ENCODE peak calls at places on chromosomes 2 and 18, in eight cellular contexts. R, W, T, P, S, B, M and H are unnamed samples. For H3K36me3, the result is how much of the 10 kb centered on the place peaks cover.

GRCh38 chr2:61340242-61340641 is 130.6 kb downstream of the USP34 start:
- DNase-seq in R (no peak), W (no peak), T (no peak), P (no peak), S (no peak), B (no peak), M (no peak), H (no peak)

GRCh38 chr2:8822218-8822617 is 15.2 kb downstream of the KIDINS220 start:
- DNase-seq in R (no peak), W (peak), T (no peak), P (no peak), S (no peak), B (no peak), M (no peak), H (no peak)

GRCh38 chr2:42879913-42880737 is 87.7 kb upstream of the HAAO start:
- DNase-seq in R (peak), W (no peak), T (no peak), P (no peak), S (no peak), B (no peak), M (no peak), H (no peak)

GRCh38 chr2:73156539-73157124 is 43.9 kb upstream of the RAB11FIP5 start:
- DNase-seq in R (no peak), W (peak), T (no peak), P (no peak), S (peak), B (no peak), M (peak), H (peak)

GRCh38 chr18:44840053-44840826 is 159.6 kb downstream of the SETBP1 start:
- DNase-seq in R (no peak), W (no peak), T (peak), P (no peak), S (no peak), B (no peak), M (no peak), H (no peak)

GRCh38 chr2:10230499-10230898 is 72.2 kb upstream of the HPCAL1 start:
- DNase-seq in R (no peak), W (no peak), T (no peak), P (no peak), S (no peak), B (no peak), M (no peak), H (no peak)

GRCh38 chr18:55522011-55522410 is 66.0 kb downstream of the TCF4 start:
- DNase-seq in R (no peak), W (no peak), T (no peak), P (no peak), S (peak), B (peak), M (no peak), H (peak)

GRCh38 chr2:113962692-113963480 is 73.0 kb downstream of the ACTR3 start:
- DNase-seq in R (no peak), W (no peak), T (no peak), P (no peak), S (no peak), B (no peak), M (no peak), H (no peak)

GRCh38 chr2:105176429-105176828 is 65.1 kb upstream of the GPR45 start:
- DNase-seq in R (no peak), W (no peak), T (no peak), P (no peak), S (peak), B (no peak), M (no peak), H (no peak)

GRCh38 chr2:177799531-177799930 is 273.0 kb downstream of the PDE11A start:
- DNase-seq in R (no peak), W (peak), T (no peak), P (no peak), S (no peak), B (peak), M (no peak), H (peak)

GRCh38 chr18:72261562-72261961 is 282.6 kb downstream of the CBLN2 start:
- DNase-seq in R (no peak), W (no peak), T (no peak), P (no peak), S (no peak), B (no peak), M (no peak), H (peak)

GRCh38 chr2:189015378-189015777 is 41.2 kb downstream of the COL3A1 start:
- DNase-seq in R (no peak), W (no peak), T (no peak), P (no peak), S (no peak), B (no peak), M (no peak), H (no peak)

GRCh38 chr2:232348936-232349335 is 29.6 kb upstream of the ALPP start:
- DNase-seq in R (peak), W (no peak), T (no peak), P (no peak), S (peak), B (no peak), M (peak), H (peak)

GRCh38 chr2:160658851-160659250 is 165.2 kb upstream of the RBMS1 start:
- DNase-seq in R (no peak), W (no peak), T (no peak), P (no peak), S (no peak), B (no peak), M (no peak), H (no peak)

GRCh38 chr2:182761903-182762302 is 45.8 kb downstream of the DNAJC10 start:
- DNase-seq in R (no peak), W (no peak), T (no peak), P (no peak), S (no peak), B (no peak), M (no peak), H (no peak)

GRCh38 chr18:8424917-8425725 is 184.1 kb upstream of the RAB12 start:
- DNase-seq in R (no peak), W (peak), T (no peak), P (peak), S (no peak), B (no peak), M (no peak), H (no peak)

GRCh38 chr2:176147790-176148496 is 3.4 kb upstream of the HOXD4 start:
- DNase-seq in R (no peak), W (no peak), T (no peak), P (no peak), S (peak), B (no peak), M (peak), H (no peak)

GRCh38 chr2:17455343-17455742 is 62.9 kb downstream of the RAD51AP2 start:
- DNase-seq in R (no peak), W (no peak), T (no peak), P (no peak), S (no peak), B (no peak), M (no peak), H (no peak)

GRCh38 chr2:81650048-81650971 is 1345.8 kb upstream of the LRRTM1 start:
- DNase-seq in R (no peak), W (no peak), T (no peak), P (no peak), S (no peak), B (no peak), M (no peak), H (no peak)

GRCh38 chr2:24492283-24493272 is 1.5 kb downstream of the NCOA1 start:
- DNase-seq in R (no peak), W (no peak), T (peak), P (no peak), S (no peak), B (no peak), M (no peak), H (no peak)

GRCh38 chr2:134206573-134206972 is 47.3 kb upstream of the MGAT5 start:
- DNase-seq in R (no peak), W (no peak), T (no peak), P (no peak), S (no peak), B (no peak), M (no peak), H (no peak)

DNA sequence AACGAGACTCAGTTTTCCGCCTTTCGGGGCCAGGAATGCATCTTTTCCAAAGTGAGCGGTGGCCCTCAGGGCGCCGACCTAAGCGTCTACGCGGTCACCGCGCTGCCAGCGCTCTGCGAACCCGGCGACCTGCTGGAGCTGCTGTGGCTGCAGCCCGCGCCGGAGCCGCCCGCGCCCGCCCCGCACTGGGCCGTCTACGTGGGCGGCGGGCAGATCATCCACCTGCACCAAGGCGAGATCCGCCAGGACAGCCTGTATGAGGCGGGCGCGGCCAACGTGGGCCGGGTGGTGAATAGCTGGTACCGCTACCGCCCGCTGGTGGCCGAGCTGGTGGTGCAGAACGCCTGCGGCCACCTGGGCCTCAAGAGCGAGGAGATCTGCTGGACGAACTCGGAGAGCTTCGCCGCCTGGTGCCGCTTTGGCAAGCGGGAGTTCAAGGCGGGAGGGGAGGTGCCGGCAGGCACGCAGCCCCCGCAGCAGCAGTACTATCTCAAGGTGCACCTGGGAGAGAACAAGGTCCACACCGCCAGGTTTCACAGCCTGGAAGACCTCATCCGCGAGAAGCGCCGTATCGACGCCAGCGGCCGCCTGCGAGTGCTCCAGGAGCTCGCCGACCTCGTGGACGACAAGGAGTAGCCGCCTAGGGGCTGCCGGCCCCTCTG is 1.8 kb downstream of the LRATD1 start:
- DNase-seq in R (peak), W (peak), T (peak), P (no peak), S (peak), B (no peak), M (peak), H (peak)
- TF ChIP-seq CTCF in R (peak), W (peak), T (peak), P (peak), S (peak), B (no peak), M (peak), H (peak)

GRCh38 chr2:215380699-215381098 is 55.2 kb downstream of the FN1 start:
- DNase-seq in R (no peak), W (no peak), T (no peak), P (no peak), S (no peak), B (no peak), M (no peak), H (no peak)
- H3K4me3 ChIP-seq in R (no peak), W (no peak), T (no peak), P (no peak), S (no peak), B (no peak), M (no peak), H (no peak)

GRCh38 chr2:207082619-207083018 is 83.1 kb downstream of the KLF7 start:
- DNase-seq in R (no peak), W (peak), T (no peak), P (no peak), S (no peak), B (no peak), M (no peak), H (no peak)
- H3K36me3 ChIP-seq in R (half or more), W (under half), T (under half), P (under half), S (under half), B (under half), M (under half), H (under half)

GRCh38 chr2:234593636-234594035 is 96.8 kb upstream of the ARL4C start:
- DNase-seq in R (no peak), W (no peak), T (no peak), P (peak), S (no peak), B (no peak), M (no peak), H (no peak)

GRCh38 chr2:234587341-234588053 is 90.6 kb upstream of the ARL4C start:
- DNase-seq in R (no peak), W (no peak), T (no peak), P (no peak), S (no peak), B (no peak), M (no peak), H (no peak)

GRCh38 chr2:234592541-234592940 is 95.7 kb upstream of the ARL4C start:
- DNase-seq in R (no peak), W (no peak), T (no peak), P (no peak), S (no peak), B (no peak), M (no peak), H (no peak)

GRCh38 chr2:234588054-234588430 is 91.2 kb upstream of the ARL4C start:
- DNase-seq in R (no peak), W (no peak), T (no peak), P (no peak), S (no peak), B (no peak), M (no peak), H (no peak)

DNA sequence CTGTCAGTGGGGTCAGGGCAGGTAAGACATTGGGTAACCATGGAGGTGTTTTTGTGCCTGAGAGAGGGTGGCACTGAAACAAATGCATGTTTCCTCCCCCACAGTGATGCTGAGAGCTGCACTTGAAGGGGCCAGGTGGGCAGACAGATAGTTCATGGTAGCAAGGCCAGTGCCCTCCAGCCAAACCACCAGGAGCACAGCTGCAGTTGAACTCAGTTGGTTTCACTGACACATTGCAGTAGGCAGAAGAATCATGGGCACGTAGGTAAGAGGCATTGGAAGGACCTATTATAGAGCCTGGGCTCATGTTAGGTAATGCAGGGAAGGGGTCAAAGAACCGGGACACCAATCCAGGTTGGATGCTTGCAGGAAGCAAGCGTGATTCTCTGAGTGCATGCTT is 93.2 kb upstream of the ARL4C start:
- DNase-seq in R (no peak), W (no peak), T (no peak), P (no peak), S (no peak), B (no peak), M (no peak), H (no peak)
- TF ChIP-seq CTCF in R (no peak), W (no peak), T (no peak), P (no peak), S (no peak), B (no peak), M (no peak), H (no peak)

DNA sequence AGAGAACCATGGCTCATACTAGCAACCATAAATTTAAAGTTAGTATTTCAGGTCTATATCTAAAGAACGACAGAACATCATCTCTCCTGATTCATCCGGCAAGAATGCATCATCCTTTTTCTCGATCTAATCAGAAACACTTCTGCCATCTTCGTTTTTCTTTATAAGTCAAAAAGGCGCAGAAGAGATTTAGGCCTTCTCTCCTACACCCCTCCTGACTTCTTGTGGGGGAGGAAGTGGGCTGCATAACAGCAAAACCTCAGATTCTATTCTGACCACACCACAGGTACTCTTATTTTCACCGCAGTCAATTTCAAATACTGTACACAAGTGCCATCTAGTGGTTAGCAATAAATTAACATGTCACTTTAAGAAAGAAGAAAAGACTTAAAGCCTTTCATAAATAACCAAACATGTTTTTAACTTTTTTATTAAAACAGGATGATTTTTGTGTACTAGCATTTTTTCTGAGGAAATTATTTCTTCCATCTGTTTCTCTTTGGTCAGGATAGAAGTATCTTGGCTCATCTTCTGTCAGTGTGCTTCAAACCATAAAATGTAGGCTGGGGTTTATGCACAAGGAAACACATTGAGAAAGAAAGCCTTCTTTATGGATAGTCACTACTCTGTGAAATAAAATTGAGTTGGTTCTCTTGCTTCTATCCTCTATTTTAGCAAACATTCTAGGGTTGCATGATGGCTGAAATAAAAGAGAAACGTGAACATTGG is 48.3 kb upstream of the PIK3C3 start:
- DNase-seq in R (no peak), W (peak), T (no peak), P (peak), S (no peak), B (peak), M (no peak), H (no peak)
- H3K4me3 ChIP-seq in R (no peak), W (no peak), T (no peak), P (peak), S (no peak), B (no peak), M (no peak), H (no peak)

GRCh38 chr2:217837530-217837929 is 165.3 kb downstream of the TNS1 start:
- DNase-seq in R (no peak), W (no peak), T (no peak), P (no peak), S (no peak), B (no peak), M (no peak), H (no peak)

GRCh38 chr2:217840522-217840921 is 162.3 kb downstream of the TNS1 start:
- DNase-seq in R (no peak), W (no peak), T (no peak), P (no peak), S (no peak), B (no peak), M (peak), H (no peak)

GRCh38 chr2:217839750-217840107 is 163.1 kb downstream of the TNS1 start:
- DNase-seq in R (no peak), W (no peak), T (no peak), P (no peak), S (no peak), B (no peak), M (peak), H (no peak)

GRCh38 chr2:217838409-217838831 is 164.4 kb downstream of the TNS1 start:
- DNase-seq in R (no peak), W (no peak), T (no peak), P (no peak), S (no peak), B (no peak), M (peak), H (no peak)

DNA sequence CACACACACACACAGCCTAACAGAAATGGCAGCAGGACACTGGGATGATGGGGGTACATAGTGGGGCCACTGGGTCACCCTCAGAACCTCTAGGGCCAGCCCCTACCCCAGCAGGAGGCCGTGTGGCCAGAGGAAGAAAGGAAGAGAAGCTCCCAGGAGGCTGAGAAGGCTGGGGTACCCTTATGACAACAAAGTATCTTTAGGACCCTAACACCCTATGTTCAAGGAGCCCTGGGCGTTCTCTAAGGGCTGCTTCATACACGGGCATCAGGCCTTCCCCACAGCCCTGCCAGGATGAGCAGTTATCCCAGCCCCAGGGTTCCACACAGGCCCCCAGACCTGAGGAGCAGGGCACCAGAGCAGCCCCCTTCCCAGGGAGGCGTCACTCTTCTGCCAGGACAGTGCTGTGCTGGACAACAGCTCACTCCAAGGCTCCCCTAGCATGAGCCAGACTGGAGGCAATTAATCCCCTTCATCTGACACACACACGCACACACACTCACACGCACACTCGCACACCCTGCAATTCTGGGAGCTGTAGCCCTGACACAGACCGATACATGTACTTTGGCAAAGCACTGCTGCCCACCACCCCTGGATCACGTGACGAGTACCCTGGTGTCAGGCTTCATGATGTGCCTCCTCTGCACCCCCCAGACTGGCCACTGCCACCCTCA is 163.6 kb downstream of the TNS1 start:
- DNase-seq in R (no peak), W (no peak), T (no peak), P (no peak), S (no peak), B (no peak), M (peak), H (no peak)
- H3K36me3 ChIP-seq in R (half or more), W (under half), T (under half), P (under half), S (under half), B (under half), M (under half), H (under half)

DNA sequence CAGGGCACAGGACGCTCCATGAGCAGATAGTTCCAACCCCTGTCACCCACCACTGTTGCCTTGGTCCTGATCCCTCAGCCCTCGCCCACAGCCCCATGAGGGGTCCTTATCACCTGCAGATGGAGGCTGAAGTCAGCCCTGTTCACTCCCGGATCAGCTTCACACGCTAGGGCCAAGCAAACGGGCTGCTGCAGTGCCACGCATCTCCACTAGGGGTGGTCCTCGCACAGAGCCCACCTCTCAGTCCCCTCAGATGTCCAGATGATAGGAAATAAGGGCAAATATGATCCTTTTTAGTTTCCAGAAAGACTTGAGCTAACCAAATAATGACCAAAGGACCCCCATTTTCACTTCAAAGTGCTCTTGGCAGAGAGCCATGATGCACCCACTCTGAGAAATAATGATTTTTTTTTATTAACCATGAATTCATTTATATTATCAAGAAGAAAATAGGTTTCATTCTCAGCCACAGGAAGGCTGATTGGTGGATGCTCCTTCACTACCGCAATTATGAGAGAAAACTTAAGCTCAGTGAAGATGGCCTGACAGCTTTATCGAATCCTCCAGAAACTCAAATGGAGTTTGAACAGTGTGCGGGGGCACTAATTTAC is 71.9 kb upstream of the KLHL29 start:
- DNase-seq in R (no peak), W (no peak), T (no peak), P (no peak), S (peak), B (peak), M (no peak), H (no peak)
- TF ChIP-seq CTCF in R (no peak), W (peak), T (no peak), P (peak), S (peak), B (peak), M (peak), H (no peak)

DNA sequence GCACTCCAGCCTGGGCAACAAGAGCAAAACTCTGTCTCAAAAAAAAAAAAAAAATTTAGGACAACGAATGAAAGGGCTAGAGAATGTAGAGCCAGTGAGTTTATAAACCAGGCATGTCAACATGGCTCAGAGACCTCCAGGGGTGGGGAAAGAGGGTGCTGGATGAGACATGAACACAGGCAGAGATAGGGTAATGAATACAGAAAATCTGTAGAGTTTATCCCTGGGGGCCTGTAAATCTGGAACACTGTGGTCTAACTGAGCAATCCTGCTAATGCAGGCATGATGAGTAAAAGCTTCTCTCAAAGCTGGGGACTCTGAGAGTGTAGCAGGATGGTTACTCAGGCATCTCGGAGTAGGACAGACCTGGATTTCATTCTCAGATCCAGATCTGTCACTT is 59.2 kb upstream of the IGFBP2 start:
- DNase-seq in R (no peak), W (no peak), T (no peak), P (no peak), S (no peak), B (no peak), M (no peak), H (no peak)
- H3K4me3 ChIP-seq in R (no peak), W (no peak), T (no peak), P (no peak), S (no peak), B (no peak), M (no peak), H (no peak)